ENCODE peak calls at places on chromosomes 16 and 17, in six cellular contexts. P is mucosa of descending colon, O is GM23338, D is psoas muscle, S is fibroblast of pulmonary artery, L is cardiac fibroblast. F is an unnamed sample.

GRCh38 chr17:10149573-10150399 is 48.6 kb downstream of the GAS7 start:
- DNase-seq in S (peak), P (no peak), O (no peak), D (no peak), L (peak), F (no peak)

GRCh38 chr16:72355561-72355960 is 183.6 kb upstream of the PMFBP1 start:
- DNase-seq in O (no peak), P (no peak), D (no peak), S (peak), L (peak), F (no peak)

GRCh38 chr16:81567987-81568748 is 123.6 kb downstream of the CMIP start:
- DNase-seq in S (peak), L (peak), D (no peak), O (no peak), P (no peak), F (peak)

GRCh38 chr16:72740346-72740745 is 307.6 kb downstream of the ZFHX3 start:
- DNase-seq in P (no peak), D (no peak), S (no peak), O (no peak), L (no peak), F (no peak)

GRCh38 chr17:39782481-39782880 is 44.7 kb downstream of the GRB7 start:
- DNase-seq in D (no peak), S (peak), P (no peak), L (peak), O (no peak), F (no peak)

GRCh38 chr16:80671281-80671849 is 130.6 kb downstream of the DYNLRB2 start:
- DNase-seq in P (no peak), O (peak), S (no peak), D (no peak), L (no peak), F (no peak)

GRCh38 chr16:67447508-67448076 is 16.7 kb downstream of the HSD11B2 start:
- DNase-seq in D (no peak), P (peak), S (peak), L (peak), O (peak), F (no peak)

GRCh38 chr17:11986179-11986938 is 10.9 kb downstream of the ZNF18 start:
- DNase-seq in D (no peak), L (no peak), O (no peak), P (no peak), S (no peak), F (no peak)

GRCh38 chr16:12420661-12421209 is 383.0 kb downstream of the CPPED1 start:
- DNase-seq in O (no peak), P (no peak), D (no peak), L (no peak), S (no peak), F (no peak)

GRCh38 chr17:81646869-81647600 is 9.3 kb downstream of the PDE6G start:
- DNase-seq in O (no peak), L (no peak), P (no peak), D (no peak), S (no peak), F (no peak)

GRCh38 chr17:47652570-47652969 is 2.9 kb downstream of the KPNB1 start:
- DNase-seq in S (peak), D (no peak), O (no peak), L (peak), P (no peak), F (no peak)
- H3K4me3 ChIP-seq in S (no peak), D (no peak), O (peak), L (no peak), P (no peak), F (no peak)

GRCh38 chr17:75589919-75590303 is 2.3 kb downstream of the MYO15B start:
- DNase-seq in P (no peak), L (no peak), S (no peak), O (no peak), D (no peak), F (no peak)

GRCh38 chr17:75587718-75588545 is at the start of gene MYO15B:
- DNase-seq in D (peak), S (no peak), P (peak), L (peak), O (peak), F (no peak)

GRCh38 chr17:75588546-75589016 is 981 bp downstream of the MYO15B start:
- DNase-seq in D (peak), L (no peak), O (peak), P (no peak), S (no peak), F (no peak)

GRCh38 chr17:75589017-75589918 is 1.7 kb downstream of the MYO15B start:
- DNase-seq in D (peak), S (peak), P (peak), L (peak), O (peak), F (no peak)

GRCh38 chr17:75584358-75585175 is 3.0 kb upstream of the MYO15B start:
- DNase-seq in S (no peak), P (no peak), D (no peak), L (no peak), O (no peak), F (no peak)
- TF ChIP-seq CTCF in S (no peak), P (no peak), D (no peak), L (no peak), O (no peak), F (no peak)

GRCh38 chr17:79800325-79801155 is 3.7 kb upstream of the CBX8 start:
- DNase-seq in L (peak), D (no peak), O (peak), P (peak), S (peak), F (no peak)
- H3K4me3 ChIP-seq in L (no peak), D (peak), O (peak), P (no peak), S (no peak), F (peak)

DNA sequence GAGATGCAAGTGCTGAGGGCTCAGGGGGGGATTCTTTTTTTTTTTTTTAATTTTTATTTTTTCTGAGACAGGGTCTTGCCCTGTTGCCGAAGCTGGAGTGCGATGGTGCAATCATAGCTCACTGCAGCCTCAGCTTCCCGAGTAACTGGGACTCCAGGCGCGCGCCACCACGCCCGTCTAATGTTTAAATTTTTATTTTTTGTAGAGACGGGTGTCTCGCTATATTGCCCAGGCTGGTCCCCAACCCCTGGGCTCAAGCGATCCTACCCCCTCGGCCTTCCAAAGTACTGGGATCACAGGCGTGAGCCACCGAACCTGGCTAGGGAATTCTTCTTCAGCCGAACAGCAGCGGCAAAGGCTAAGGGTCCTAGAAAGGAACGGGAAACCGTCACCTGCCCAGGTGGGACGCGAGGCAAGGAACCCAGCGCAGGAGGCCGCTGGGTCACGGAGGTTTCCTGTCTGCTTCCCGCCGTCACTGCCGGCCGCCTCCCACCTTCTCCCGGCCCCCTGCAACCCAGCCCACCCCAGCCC is 13.3 kb upstream of the OR1F1 start:
- DNase-seq in L (no peak), P (no peak), D (no peak), O (peak), S (no peak), F (no peak)
- TF ChIP-seq CTCF in L (no peak), P (no peak), D (no peak), O (no peak), S (no peak), F (no peak)

DNA sequence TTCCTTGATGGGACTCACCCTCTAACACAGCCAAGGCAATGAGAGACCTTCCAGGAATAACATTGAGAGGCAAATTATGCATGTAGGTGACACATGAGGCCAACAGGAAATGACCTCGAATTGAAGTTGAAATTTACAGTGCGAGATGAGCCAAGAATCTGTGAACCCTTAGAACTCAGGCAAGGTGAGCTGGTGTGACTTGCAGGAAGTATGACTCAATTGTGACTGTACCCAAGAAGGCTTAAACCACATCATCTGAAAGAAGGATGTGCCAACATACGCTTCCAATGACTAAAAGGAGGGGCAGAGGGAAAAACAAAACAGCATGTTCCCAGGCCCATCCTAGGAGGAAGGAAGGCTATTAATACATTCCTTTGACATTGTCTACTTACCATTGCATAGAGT is 44.8 kb downstream of the PITPNC1 start:
- DNase-seq in P (no peak), S (peak), D (no peak), O (peak), L (peak), F (peak)
- H3K4me3 ChIP-seq in P (no peak), S (no peak), D (no peak), O (no peak), L (no peak), F (no peak)